ENCODE peak calls at places on chromosomes 1 and 21, in ten cellular contexts. One of them, this sample, is unnamed.

GRCh38 chr1:232991238-232991637 is 40.8 kb downstream of the NTPCR start:
- DNase-seq in A549: no peak
- DNase-seq in H9: no peak
- DNase-seq in tibial nerve: no peak
- DNase-seq in cardiac muscle cell: no peak
- DNase-seq in RWPE1: no peak
- DNase-seq in transverse colon: no peak
- DNase-seq in adrenal gland: no peak
- DNase-seq in CD8-positive, alpha-beta T cell: no peak
- DNase-seq in PC-9: no peak
- DNase-seq in this sample: no peak

GRCh38 chr1:157163273-157164127 is 25.3 kb upstream of the ETV3 start:
- DNase-seq in A549: peak
- DNase-seq in H9: peak
- DNase-seq in tibial nerve: peak
- DNase-seq in cardiac muscle cell: peak
- DNase-seq in RWPE1: peak
- DNase-seq in transverse colon: peak
- DNase-seq in adrenal gland: peak
- DNase-seq in CD8-positive, alpha-beta T cell: peak
- DNase-seq in PC-9: no peak
- DNase-seq in this sample: peak

GRCh38 chr1:67484492-67484891 is 54.3 kb upstream of the SERBP1 start:
- DNase-seq in A549: no peak
- DNase-seq in H9: no peak
- DNase-seq in tibial nerve: no peak
- DNase-seq in cardiac muscle cell: peak
- DNase-seq in RWPE1: no peak
- DNase-seq in transverse colon: no peak
- DNase-seq in adrenal gland: no peak
- DNase-seq in CD8-positive, alpha-beta T cell: no peak
- DNase-seq in PC-9: no peak
- DNase-seq in this sample: no peak

GRCh38 chr1:59204001-59204400 is 92.9 kb upstream of the FGGY start:
- DNase-seq in A549: no peak
- DNase-seq in H9: no peak
- DNase-seq in tibial nerve: no peak
- DNase-seq in cardiac muscle cell: peak
- DNase-seq in RWPE1: no peak
- DNase-seq in transverse colon: peak
- DNase-seq in adrenal gland: peak
- DNase-seq in CD8-positive, alpha-beta T cell: no peak
- DNase-seq in PC-9: peak
- DNase-seq in this sample: no peak

GRCh38 chr1:8200317-8201115 is 117.4 kb upstream of the SLC45A1 start:
- DNase-seq in A549: no peak
- DNase-seq in H9: no peak
- DNase-seq in tibial nerve: no peak
- DNase-seq in cardiac muscle cell: no peak
- DNase-seq in RWPE1: no peak
- DNase-seq in transverse colon: no peak
- DNase-seq in adrenal gland: no peak
- DNase-seq in CD8-positive, alpha-beta T cell: no peak
- DNase-seq in PC-9: no peak
- DNase-seq in this sample: no peak

GRCh38 chr1:98565951-98566350 is 95.6 kb upstream of the SNX7 start:
- DNase-seq in A549: no peak
- DNase-seq in H9: no peak
- DNase-seq in tibial nerve: no peak
- DNase-seq in cardiac muscle cell: no peak
- DNase-seq in RWPE1: no peak
- DNase-seq in transverse colon: no peak
- DNase-seq in adrenal gland: no peak
- DNase-seq in CD8-positive, alpha-beta T cell: no peak
- DNase-seq in PC-9: no peak
- DNase-seq in this sample: no peak

GRCh38 chr1:23196627-23197328 is 20.5 kb downstream of the HTR1D start:
- DNase-seq in A549: peak
- DNase-seq in H9: no peak
- DNase-seq in tibial nerve: no peak
- DNase-seq in cardiac muscle cell: peak
- DNase-seq in RWPE1: peak
- DNase-seq in transverse colon: no peak
- DNase-seq in adrenal gland: no peak
- DNase-seq in CD8-positive, alpha-beta T cell: no peak
- DNase-seq in PC-9: peak
- DNase-seq in this sample: no peak

GRCh38 chr1:230231739-230232075 is 164.7 kb downstream of the GALNT2 start:
- DNase-seq in A549: no peak
- DNase-seq in H9: no peak
- DNase-seq in tibial nerve: peak
- DNase-seq in cardiac muscle cell: peak
- DNase-seq in RWPE1: no peak
- DNase-seq in transverse colon: peak
- DNase-seq in adrenal gland: peak
- DNase-seq in CD8-positive, alpha-beta T cell: no peak
- DNase-seq in PC-9: peak
- DNase-seq in this sample: no peak

GRCh38 chr1:237542525-237543418 is 347.9 kb downstream of the ZP4 start:
- DNase-seq in A549: no peak
- DNase-seq in H9: peak
- DNase-seq in tibial nerve: no peak
- DNase-seq in cardiac muscle cell: no peak
- DNase-seq in RWPE1: no peak
- DNase-seq in transverse colon: no peak
- DNase-seq in adrenal gland: no peak
- DNase-seq in CD8-positive, alpha-beta T cell: no peak
- DNase-seq in PC-9: no peak
- DNase-seq in this sample: no peak

GRCh38 chr1:244858357-244858756 is 6.0 kb downstream of the HNRNPU start:
- DNase-seq in A549: no peak
- DNase-seq in H9: no peak
- DNase-seq in tibial nerve: no peak
- DNase-seq in cardiac muscle cell: no peak
- DNase-seq in RWPE1: no peak
- DNase-seq in transverse colon: no peak
- DNase-seq in adrenal gland: no peak
- DNase-seq in CD8-positive, alpha-beta T cell: no peak
- DNase-seq in PC-9: no peak
- DNase-seq in this sample: no peak

GRCh38 chr1:17883662-17884395 is 128.7 kb downstream of the ACTL8 start:
- DNase-seq in A549: no peak
- DNase-seq in H9: no peak
- DNase-seq in tibial nerve: no peak
- DNase-seq in cardiac muscle cell: no peak
- DNase-seq in RWPE1: no peak
- DNase-seq in transverse colon: no peak
- DNase-seq in adrenal gland: no peak
- DNase-seq in CD8-positive, alpha-beta T cell: no peak
- DNase-seq in PC-9: no peak
- DNase-seq in this sample: no peak

GRCh38 chr1:226519135-226519534 is 29.4 kb upstream of the STUM start:
- DNase-seq in A549: no peak
- DNase-seq in H9: no peak
- DNase-seq in tibial nerve: no peak
- DNase-seq in cardiac muscle cell: no peak
- DNase-seq in RWPE1: no peak
- DNase-seq in transverse colon: no peak
- DNase-seq in adrenal gland: no peak
- DNase-seq in CD8-positive, alpha-beta T cell: no peak
- DNase-seq in PC-9: no peak
- DNase-seq in this sample: no peak

GRCh38 chr1:117271959-117272358 is 61.2 kb upstream of the VTCN1 start:
- DNase-seq in A549: no peak
- DNase-seq in H9: no peak
- DNase-seq in tibial nerve: no peak
- DNase-seq in cardiac muscle cell: no peak
- DNase-seq in RWPE1: no peak
- DNase-seq in transverse colon: no peak
- DNase-seq in adrenal gland: no peak
- DNase-seq in CD8-positive, alpha-beta T cell: no peak
- DNase-seq in PC-9: peak
- DNase-seq in this sample: no peak

GRCh38 chr1:180489976-180490375 is 12.4 kb downstream of the ACBD6 start:
- DNase-seq in A549: no peak
- DNase-seq in H9: no peak
- DNase-seq in tibial nerve: no peak
- DNase-seq in cardiac muscle cell: no peak
- DNase-seq in RWPE1: no peak
- DNase-seq in transverse colon: no peak
- DNase-seq in adrenal gland: no peak
- DNase-seq in CD8-positive, alpha-beta T cell: no peak
- DNase-seq in PC-9: no peak
- DNase-seq in this sample: no peak

GRCh38 chr1:44029260-44029910 is 1.9 kb downstream of the SLC6A9 start:
- DNase-seq in A549: no peak
- DNase-seq in H9: no peak
- DNase-seq in tibial nerve: no peak
- DNase-seq in cardiac muscle cell: no peak
- DNase-seq in RWPE1: no peak
- DNase-seq in transverse colon: no peak
- DNase-seq in adrenal gland: no peak
- DNase-seq in CD8-positive, alpha-beta T cell: peak
- DNase-seq in PC-9: no peak
- DNase-seq in this sample: no peak

GRCh38 chr21:45496151-45496967 is 45.9 kb downstream of the SLC19A1 start:
- DNase-seq in A549: no peak
- DNase-seq in H9: no peak
- DNase-seq in tibial nerve: no peak
- DNase-seq in cardiac muscle cell: no peak
- DNase-seq in RWPE1: no peak
- DNase-seq in transverse colon: no peak
- DNase-seq in adrenal gland: no peak
- DNase-seq in CD8-positive, alpha-beta T cell: peak
- DNase-seq in PC-9: no peak
- DNase-seq in this sample: no peak

GRCh38 chr1:166354411-166354810 is 187.6 kb upstream of the FAM78B start:
- DNase-seq in A549: no peak
- DNase-seq in H9: peak
- DNase-seq in tibial nerve: no peak
- DNase-seq in cardiac muscle cell: no peak
- DNase-seq in RWPE1: no peak
- DNase-seq in transverse colon: no peak
- DNase-seq in adrenal gland: no peak
- DNase-seq in CD8-positive, alpha-beta T cell: no peak
- DNase-seq in PC-9: no peak
- DNase-seq in this sample: no peak

DNA sequence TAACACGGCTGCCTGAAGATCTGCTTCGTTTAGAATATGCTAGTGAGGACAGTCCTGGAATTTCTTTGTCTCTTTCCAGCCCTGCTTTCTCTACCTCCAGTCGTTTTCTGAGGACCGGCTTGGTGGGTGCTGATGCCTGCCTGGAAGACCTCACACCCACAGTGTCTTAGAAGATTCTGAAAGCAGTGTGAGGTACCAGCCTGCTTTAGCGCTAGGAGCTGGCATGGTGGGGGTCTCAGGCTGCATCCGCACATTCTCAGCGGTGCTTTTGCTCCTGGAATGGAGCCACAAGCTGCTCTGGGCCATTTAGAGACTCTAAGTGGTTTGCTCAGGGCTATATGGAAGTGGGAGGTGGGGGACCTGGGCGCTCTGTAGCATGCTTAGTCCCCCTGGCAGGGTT is 61.4 kb downstream of the CD247 start:
- DNase-seq in A549: no peak
- DNase-seq in H9: no peak
- DNase-seq in tibial nerve: no peak
- DNase-seq in cardiac muscle cell: no peak
- DNase-seq in RWPE1: no peak
- DNase-seq in transverse colon: no peak
- DNase-seq in adrenal gland: no peak
- DNase-seq in CD8-positive, alpha-beta T cell: no peak
- DNase-seq in PC-9: no peak
- DNase-seq in this sample: no peak
- TF ChIP-seq CTCF in A549: no peak
- TF ChIP-seq CTCF in H9: no peak
- TF ChIP-seq CTCF in tibial nerve: no peak
- TF ChIP-seq CTCF in cardiac muscle cell: no peak
- TF ChIP-seq CTCF in RWPE1: no peak
- TF ChIP-seq CTCF in transverse colon: no peak
- TF ChIP-seq CTCF in adrenal gland: no peak
- TF ChIP-seq CTCF in CD8-positive, alpha-beta T cell: no peak
- TF ChIP-seq CTCF in PC-9: no peak
- TF ChIP-seq CTCF in this sample: no peak

GRCh38 chr1:93143136-93143535 is 37.1 kb downstream of the TMED5 start:
- DNase-seq in A549: no peak
- DNase-seq in H9: no peak
- DNase-seq in tibial nerve: no peak
- DNase-seq in cardiac muscle cell: no peak
- DNase-seq in RWPE1: no peak
- DNase-seq in transverse colon: no peak
- DNase-seq in adrenal gland: no peak
- DNase-seq in CD8-positive, alpha-beta T cell: no peak
- DNase-seq in PC-9: no peak
- DNase-seq in this sample: no peak
- H3K27ac ChIP-seq in A549: no peak
- H3K27ac ChIP-seq in H9: no peak
- H3K27ac ChIP-seq in tibial nerve: no peak
- H3K27ac ChIP-seq in cardiac muscle cell: no peak
- H3K27ac ChIP-seq in RWPE1: no peak
- H3K27ac ChIP-seq in transverse colon: no peak
- H3K27ac ChIP-seq in adrenal gland: no peak
- H3K27ac ChIP-seq in CD8-positive, alpha-beta T cell: no peak
- H3K27ac ChIP-seq in PC-9: peak
- H3K27ac ChIP-seq in this sample: no peak

GRCh38 chr1:154567386-154568164 is at the start of gene CHRNB2:
- DNase-seq in A549: peak
- DNase-seq in H9: peak
- DNase-seq in tibial nerve: peak
- DNase-seq in cardiac muscle cell: peak
- DNase-seq in RWPE1: peak
- DNase-seq in transverse colon: peak
- DNase-seq in adrenal gland: peak
- DNase-seq in CD8-positive, alpha-beta T cell: peak
- DNase-seq in PC-9: no peak
- DNase-seq in this sample: no peak
- TF ChIP-seq CTCF in A549: no peak
- TF ChIP-seq CTCF in H9: no peak
- TF ChIP-seq CTCF in tibial nerve: no peak
- TF ChIP-seq CTCF in cardiac muscle cell: no peak
- TF ChIP-seq CTCF in RWPE1: no peak
- TF ChIP-seq CTCF in transverse colon: no peak
- TF ChIP-seq CTCF in adrenal gland: peak
- TF ChIP-seq CTCF in CD8-positive, alpha-beta T cell: no peak
- TF ChIP-seq CTCF in PC-9: no peak
- TF ChIP-seq CTCF in this sample: no peak

DNA sequence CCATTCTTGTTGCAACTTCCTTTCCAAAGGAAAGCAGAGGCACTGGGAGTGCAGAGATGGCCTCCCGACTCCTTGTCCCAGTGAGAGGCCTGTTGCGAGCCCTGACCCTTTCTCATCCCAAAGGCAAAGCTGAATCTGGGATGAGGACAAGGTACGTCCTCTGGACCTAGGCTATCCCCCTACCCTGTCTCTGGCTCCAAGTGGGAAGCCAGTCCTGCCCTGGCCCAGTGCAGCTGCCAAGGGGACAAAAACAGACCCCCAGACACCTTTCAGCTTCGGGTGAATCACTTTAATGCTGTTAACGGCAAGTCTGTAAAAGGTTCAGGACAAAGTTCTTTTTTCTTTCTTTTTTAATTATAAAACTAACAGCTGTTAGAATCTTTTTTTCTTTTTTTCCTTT is 2.5 kb downstream of the TSSK3 start:
- DNase-seq in A549: no peak
- DNase-seq in H9: no peak
- DNase-seq in tibial nerve: no peak
- DNase-seq in cardiac muscle cell: no peak
- DNase-seq in RWPE1: no peak
- DNase-seq in transverse colon: no peak
- DNase-seq in adrenal gland: no peak
- DNase-seq in CD8-positive, alpha-beta T cell: no peak
- DNase-seq in PC-9: no peak
- DNase-seq in this sample: no peak
- H3K27ac ChIP-seq in A549: no peak
- H3K27ac ChIP-seq in H9: no peak
- H3K27ac ChIP-seq in tibial nerve: no peak
- H3K27ac ChIP-seq in cardiac muscle cell: no peak
- H3K27ac ChIP-seq in RWPE1: peak
- H3K27ac ChIP-seq in transverse colon: no peak
- H3K27ac ChIP-seq in adrenal gland: no peak
- H3K27ac ChIP-seq in CD8-positive, alpha-beta T cell: no peak
- H3K27ac ChIP-seq in PC-9: no peak
- H3K27ac ChIP-seq in this sample: no peak